ENCODE peak calls at places on chromosomes 13 and 19, in eight cellular contexts. H is psoas muscle, J is AG08395, E is NCI-H2081 treated with DMSO at 0.1 percent for 48 hours, G is NCI-H1417, M is left ventricle myocardium inferior, Z is activated T-cell treated with anti-CD3 and anti-CD28 coated beads for 1 hour, O is RWPE1. S is an unnamed sample.

GRCh38 chr13:59658736-59659330 is 504.9 kb downstream of the DIAPH3 start:
- DNase-seq in Z (no peak), M (no peak), E (no peak), J (no peak), O (no peak), G (no peak), H (no peak), S (no peak)

GRCh38 chr13:46894534-46894906 is 2.3 kb downstream of the HTR2A start:
- DNase-seq in O (no peak), M (no peak), H (no peak), J (no peak), E (no peak), Z (no peak), G (no peak), S (no peak)

GRCh38 chr19:41699968-41700323 is 8.5 kb upstream of the CEACAM5 start:
- DNase-seq in H (no peak), J (no peak), G (no peak), Z (no peak), E (no peak), M (no peak), O (no peak), S (no peak)

GRCh38 chr19:10566658-10567410 is 1.0 kb upstream of the KRI1 start:
- DNase-seq in E (no peak), J (no peak), G (no peak), M (no peak), H (peak), Z (no peak), O (no peak), S (peak)

GRCh38 chr19:3809881-3810707 is 23.9 kb upstream of the MATK start:
- DNase-seq in E (no peak), O (no peak), J (no peak), G (no peak), M (no peak), H (no peak), Z (no peak), S (no peak)

GRCh38 chr13:75418997-75419396 is 63.0 kb downstream of the TBC1D4 start:
- DNase-seq in H (no peak), E (no peak), Z (no peak), O (no peak), M (no peak), G (no peak), J (no peak), S (no peak)

GRCh38 chr19:45472557-45473365 is 5.0 kb downstream of the FOSB start:
- DNase-seq in E (no peak), J (no peak), H (no peak), G (no peak), O (no peak), M (no peak), Z (no peak), S (peak)

GRCh38 chr13:38348890-38349289 is 761 bp upstream of the UFM1 start:
- DNase-seq in H (no peak), Z (no peak), J (peak), G (no peak), M (no peak), E (no peak), O (peak), S (no peak)

GRCh38 chr13:99459101-99459500 is 42.2 kb upstream of the TM9SF2 start:
- DNase-seq in G (no peak), E (no peak), M (no peak), O (no peak), H (no peak), J (no peak), Z (no peak), S (no peak)

GRCh38 chr13:111460548-111461444 is 140.4 kb downstream of the TEX29 start:
- DNase-seq in J (peak), M (no peak), G (peak), E (peak), O (peak), Z (no peak), H (no peak), S (no peak)

GRCh38 chr13:38941353-38941945 is 49.2 kb downstream of the STOML3 start:
- DNase-seq in O (no peak), J (no peak), Z (no peak), H (no peak), E (no peak), G (no peak), M (no peak), S (no peak)

GRCh38 chr19:37079238-37079637 is 1.0 kb downstream of the ZNF420 start:
- DNase-seq in G (no peak), O (no peak), M (no peak), J (no peak), E (no peak), Z (no peak), H (no peak), S (no peak)

GRCh38 chr19:50419580-50420035 is 870 bp downstream of the SPIB start:
- DNase-seq in Z (no peak), H (peak), M (no peak), J (no peak), G (no peak), O (no peak), E (no peak), S (no peak)

GRCh38 chr19:54947381-54947780 is at the start of gene NLRP7:
- DNase-seq in O (no peak), E (no peak), H (no peak), M (no peak), Z (no peak), G (no peak), J (no peak), S (no peak)

GRCh38 chr19:44808463-44809371 is at the start of gene BCAM:
- DNase-seq in M (peak), O (peak), G (peak), Z (no peak), J (peak), H (peak), E (no peak), S (no peak)

GRCh38 chr19:4097501-4097900 is 26.4 kb downstream of the MAP2K2 start:
- DNase-seq in O (no peak), G (no peak), Z (no peak), H (peak), M (peak), E (no peak), J (no peak), S (no peak)

GRCh38 chr19:57068921-57069697 is 50.7 kb upstream of the USP29 start:
- DNase-seq in O (no peak), J (no peak), Z (no peak), M (no peak), E (no peak), H (no peak), G (peak), S (no peak)

GRCh38 chr19:23071087-23071511 is 45.7 kb upstream of the ZNF730 start:
- DNase-seq in O (no peak), J (peak), Z (no peak), G (peak), E (no peak), M (peak), H (no peak), S (no peak)

GRCh38 chr19:32708457-32708856 is 11.1 kb upstream of the TDRD12 start:
- DNase-seq in J (no peak), Z (peak), M (no peak), H (no peak), E (no peak), G (no peak), O (no peak), S (no peak)

GRCh38 chr13:45092668-45093067 is 27.6 kb upstream of the GTF2F2 start:
- DNase-seq in H (no peak), E (no peak), M (no peak), O (no peak), G (no peak), J (peak), Z (no peak), S (no peak)

GRCh38 chr13:44292545-44292944 is 81.1 kb upstream of the SERP2 start:
- DNase-seq in J (no peak), E (no peak), Z (no peak), M (no peak), H (no peak), G (no peak), O (no peak), S (no peak)

GRCh38 chr19:41657157-41657556 is 30.3 kb upstream of the CEACAM4 start:
- DNase-seq in O (no peak), J (no peak), Z (no peak), E (no peak), H (no peak), M (no peak), G (peak), S (no peak)

GRCh38 chr13:75514080-75515040 is 23.3 kb downstream of the COMMD6 start:
- DNase-seq in Z (no peak), O (no peak), H (no peak), J (peak), M (no peak), E (no peak), G (no peak), S (no peak)

GRCh38 chr13:43307921-43308433 is 284.6 kb downstream of the DNAJC15 start:
- DNase-seq in O (peak), J (peak), H (peak), G (peak), E (peak), Z (no peak), M (peak), S (no peak)

GRCh38 chr19:55210120-55210493 is 806 bp upstream of the PTPRH start:
- DNase-seq in M (no peak), J (peak), G (peak), E (peak), Z (no peak), O (peak), H (no peak), S (no peak)